ENCODE peak calls at places on chromosomes 2 and 18, in six cellular contexts. One of them, this sample, is unnamed.

GRCh38 chr2:241808701-241809382 is at the start of gene NEU4:
- DNase-seq in K562: no peak
- DNase-seq in stomach: no peak
- DNase-seq in A549: no peak
- DNase-seq in esophagus squamous epithelium: no peak
- DNase-seq in gastrocnemius medialis: peak; percentile 72
- DNase-seq in this sample: no peak

GRCh38 chr2:38665854-38666577 is at the start of gene GALM:
- DNase-seq in stomach: peak; percentile 82
- DNase-seq in gastrocnemius medialis: peak; percentile 89
- DNase-seq in K562: peak; percentile 89
- DNase-seq in esophagus squamous epithelium: no peak
- DNase-seq in A549: peak; percentile 86
- DNase-seq in this sample: peak; percentile 55

GRCh38 chr2:60519259-60519863 is 34.1 kb downstream of the BCL11A start:
- DNase-seq in esophagus squamous epithelium: no peak
- DNase-seq in A549: no peak
- DNase-seq in gastrocnemius medialis: no peak
- DNase-seq in stomach: no peak
- DNase-seq in K562: no peak
- DNase-seq in this sample: no peak

GRCh38 chr2:175111200-175111657 is 56.8 kb downstream of the ATF2 start:
- DNase-seq in K562: peak; percentile 63
- DNase-seq in A549: peak; percentile 16
- DNase-seq in stomach: no peak
- DNase-seq in gastrocnemius medialis: no peak
- DNase-seq in esophagus squamous epithelium: no peak
- DNase-seq in this sample: no peak

GRCh38 chr18:76405761-76406356 is 89.2 kb downstream of the ZNF516 start:
- DNase-seq in stomach: peak; percentile 63
- DNase-seq in K562: peak; percentile 44
- DNase-seq in esophagus squamous epithelium: no peak
- DNase-seq in gastrocnemius medialis: peak; percentile 53
- DNase-seq in A549: peak; percentile 43
- DNase-seq in this sample: no peak

GRCh38 chr2:35347561-35347960 is 1008.0 kb upstream of the CRIM1 start:
- DNase-seq in A549: no peak
- DNase-seq in gastrocnemius medialis: no peak
- DNase-seq in stomach: no peak
- DNase-seq in K562: no peak
- DNase-seq in esophagus squamous epithelium: no peak
- DNase-seq in this sample: no peak

GRCh38 chr2:115364078-115364477 is 921.6 kb downstream of the DPP10 start:
- DNase-seq in K562: no peak
- DNase-seq in A549: no peak
- DNase-seq in esophagus squamous epithelium: no peak
- DNase-seq in gastrocnemius medialis: no peak
- DNase-seq in stomach: no peak
- DNase-seq in this sample: no peak

GRCh38 chr2:232893834-232894233 is 23.8 kb downstream of the SNORC start:
- DNase-seq in stomach: peak; percentile 10
- DNase-seq in esophagus squamous epithelium: no peak
- DNase-seq in A549: no peak
- DNase-seq in K562: no peak
- DNase-seq in gastrocnemius medialis: no peak
- DNase-seq in this sample: no peak

GRCh38 chr2:65466551-65466950 is 34.2 kb upstream of the SPRED2 start:
- DNase-seq in K562: no peak
- DNase-seq in stomach: no peak
- DNase-seq in gastrocnemius medialis: no peak
- DNase-seq in esophagus squamous epithelium: no peak
- DNase-seq in A549: no peak
- DNase-seq in this sample: no peak

GRCh38 chr18:50793641-50794565 is 25.9 kb downstream of the MRO start:
- DNase-seq in K562: no peak
- DNase-seq in gastrocnemius medialis: no peak
- DNase-seq in stomach: no peak
- DNase-seq in A549: no peak
- DNase-seq in esophagus squamous epithelium: no peak
- DNase-seq in this sample: no peak
- TF ChIP-seq POLR2A in K562: no peak
- TF ChIP-seq POLR2A in gastrocnemius medialis: no peak
- TF ChIP-seq POLR2A in stomach: no peak
- TF ChIP-seq POLR2A in A549: no peak
- TF ChIP-seq POLR2A in esophagus squamous epithelium: no peak
- TF ChIP-seq POLR2A in this sample: no peak

DNA sequence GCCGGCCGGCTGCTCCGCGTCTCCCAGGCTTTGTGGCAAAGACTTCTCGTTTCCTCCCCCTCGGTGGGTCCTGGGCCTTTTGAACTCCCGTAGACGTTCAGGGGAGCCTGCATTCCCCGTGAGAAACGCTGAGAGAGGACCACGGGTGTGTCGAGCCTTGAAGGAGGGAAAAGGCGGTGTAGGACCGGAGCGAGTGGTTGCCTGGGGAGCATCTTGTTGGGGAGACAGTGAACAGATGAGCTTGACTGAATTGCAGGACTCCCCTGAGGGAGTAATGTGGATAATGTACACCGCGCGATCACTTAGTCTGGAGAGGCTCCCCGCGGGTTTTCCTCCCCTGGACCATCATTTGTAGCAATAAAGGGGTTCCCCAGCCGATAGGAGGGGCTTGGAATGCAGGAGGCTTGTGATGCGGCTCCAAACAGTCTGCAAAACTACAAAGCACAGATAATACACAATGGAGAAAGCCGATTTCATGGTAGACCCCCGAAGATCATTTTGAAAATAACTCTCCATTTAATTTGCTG is 769 bp downstream of the ALMS1 start:
- DNase-seq in K562: no peak
- DNase-seq in gastrocnemius medialis: no peak
- DNase-seq in A549: no peak
- DNase-seq in esophagus squamous epithelium: no peak
- DNase-seq in stomach: no peak
- DNase-seq in this sample: no peak
- TF ChIP-seq POLR2A in K562: peak; percentile 80
- TF ChIP-seq POLR2A in gastrocnemius medialis: no peak
- TF ChIP-seq POLR2A in A549: no peak
- TF ChIP-seq POLR2A in esophagus squamous epithelium: no peak
- TF ChIP-seq POLR2A in stomach: no peak
- TF ChIP-seq POLR2A in this sample: peak; percentile 67

DNA sequence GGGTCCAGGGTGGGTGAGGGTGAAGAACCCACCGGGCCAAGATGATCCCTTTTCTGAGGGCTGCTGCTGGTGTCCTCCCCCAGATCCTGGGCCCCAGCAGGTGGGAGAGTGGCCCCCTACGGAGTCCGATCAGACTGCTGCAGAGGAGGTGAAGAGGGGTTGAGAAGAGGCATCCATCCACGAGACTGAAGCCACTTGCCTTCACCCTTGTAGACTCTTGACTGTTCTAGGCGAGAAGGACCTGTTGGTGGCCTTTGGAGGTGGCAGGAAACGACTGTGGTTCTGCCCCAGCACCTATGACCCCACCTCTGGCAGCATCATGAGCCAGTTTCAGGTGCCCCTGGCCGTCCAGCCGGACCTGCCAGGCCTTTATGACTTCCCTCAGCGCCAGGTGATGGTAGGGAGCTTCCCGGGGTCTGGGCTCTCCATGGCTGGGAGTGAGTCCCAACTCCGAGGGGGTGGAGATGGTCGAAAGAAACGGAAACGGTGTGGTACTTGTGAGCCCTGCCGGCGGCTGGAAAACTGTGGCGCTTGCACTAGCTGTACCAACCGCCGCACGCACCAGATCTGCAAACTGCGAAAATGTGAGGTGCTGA is 1.5 kb downstream of the TET3 start:
- DNase-seq in K562: no peak
- DNase-seq in esophagus squamous epithelium: no peak
- DNase-seq in A549: no peak
- DNase-seq in gastrocnemius medialis: no peak
- DNase-seq in stomach: peak; percentile 40
- DNase-seq in this sample: no peak
- TF ChIP-seq POLR2A in K562: no peak
- TF ChIP-seq POLR2A in esophagus squamous epithelium: no peak
- TF ChIP-seq POLR2A in A549: no peak
- TF ChIP-seq POLR2A in gastrocnemius medialis: no peak
- TF ChIP-seq POLR2A in stomach: no peak
- TF ChIP-seq POLR2A in this sample: no peak

DNA sequence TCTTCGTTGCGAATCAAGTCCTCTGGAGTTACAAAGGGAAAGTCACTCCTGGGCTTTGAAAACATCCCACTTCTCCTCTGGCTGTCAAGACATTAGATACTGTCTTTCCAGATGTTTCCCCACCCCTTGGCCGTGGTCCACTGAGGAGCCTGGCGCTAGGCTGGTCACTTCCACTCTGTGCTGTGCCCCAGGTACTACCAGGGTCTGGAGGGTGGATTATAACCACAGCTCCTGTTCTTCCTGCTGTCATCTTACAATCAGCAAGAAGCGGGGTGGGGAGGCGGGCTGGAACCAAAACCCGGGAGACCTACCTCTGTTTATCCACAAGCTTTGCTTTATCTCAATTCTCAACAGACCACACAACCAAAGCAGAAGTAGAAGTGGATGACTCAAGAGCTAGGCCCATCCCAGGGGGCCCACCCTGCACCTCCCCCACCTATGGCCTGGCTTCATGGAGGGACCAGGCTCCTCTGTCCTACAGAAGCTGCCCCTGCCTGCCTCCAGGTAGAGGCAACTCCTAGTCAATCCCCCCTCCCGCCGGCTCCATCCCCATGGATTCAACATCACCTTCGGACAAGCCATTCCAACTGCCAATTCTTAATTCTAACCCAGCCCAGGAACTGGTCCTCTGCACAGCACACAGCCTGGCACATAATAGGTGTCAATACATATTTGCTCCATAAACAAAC is 17.8 kb downstream of the SMAD7 start:
- DNase-seq in gastrocnemius medialis: no peak
- DNase-seq in esophagus squamous epithelium: no peak
- DNase-seq in K562: peak; percentile 82
- DNase-seq in stomach: no peak
- DNase-seq in A549: no peak
- DNase-seq in this sample: no peak
- TF ChIP-seq POLR2A in gastrocnemius medialis: no peak
- TF ChIP-seq POLR2A in esophagus squamous epithelium: no peak
- TF ChIP-seq POLR2A in K562: no peak
- TF ChIP-seq POLR2A in stomach: no peak
- TF ChIP-seq POLR2A in A549: no peak
- TF ChIP-seq POLR2A in this sample: no peak

This sample was measured in H54.